ENCODE peak calls at places on chromosome 17, in four cellular contexts. B, S, J and K are unnamed samples. For H3K4me1 and H3K9me3, the result is how much of the 10 kb centered on the place peaks cover.

GRCh38 chr17:15260376-15261062 is 4.6 kb downstream of the PMP22 start:
- DNase-seq in B (peak), S (peak), J (no peak), K (peak)

GRCh38 chr17:38747385-38748328 is 479 bp downstream of the PCGF2 start:
- DNase-seq in B (peak), S (no peak), J (no peak), K (peak)

GRCh38 chr17:41308918-41309359 is at the start of gene KRTAP16-1:
- DNase-seq in B (no peak), S (no peak), J (no peak), K (no peak)

GRCh38 chr17:4533522-4534502 is 21.4 kb downstream of the MYBBP1A start:
- DNase-seq in B (peak), S (no peak), J (no peak), K (no peak)

GRCh38 chr17:51059781-51060180 is 60.9 kb downstream of the SPAG9 start:
- DNase-seq in B (no peak), S (peak), J (no peak), K (no peak)

GRCh38 chr17:48150602-48151001 is 43.0 kb downstream of the SNX11 start:
- DNase-seq in B (no peak), S (no peak), J (no peak), K (no peak)

GRCh38 chr17:60106377-60107059 is 27.8 kb upstream of the HEATR6 start:
- DNase-seq in B (no peak), S (peak), J (no peak), K (no peak)

GRCh38 chr17:78559749-78560368 is 17.3 kb downstream of the DNAH17 start:
- DNase-seq in B (no peak), S (no peak), J (peak), K (no peak)

GRCh38 chr17:80512233-80512632 is 32.4 kb upstream of the RPTOR start:
- DNase-seq in B (no peak), S (peak), J (no peak), K (no peak)

GRCh38 chr17:38711792-38712571 is 6.9 kb downstream of the MLLT6 start:
- DNase-seq in B (no peak), S (no peak), J (no peak), K (no peak)

GRCh38 chr17:20896153-20896649 is 146.6 kb downstream of the USP22 start:
- DNase-seq in B (no peak), S (no peak), J (no peak), K (peak)

DNA sequence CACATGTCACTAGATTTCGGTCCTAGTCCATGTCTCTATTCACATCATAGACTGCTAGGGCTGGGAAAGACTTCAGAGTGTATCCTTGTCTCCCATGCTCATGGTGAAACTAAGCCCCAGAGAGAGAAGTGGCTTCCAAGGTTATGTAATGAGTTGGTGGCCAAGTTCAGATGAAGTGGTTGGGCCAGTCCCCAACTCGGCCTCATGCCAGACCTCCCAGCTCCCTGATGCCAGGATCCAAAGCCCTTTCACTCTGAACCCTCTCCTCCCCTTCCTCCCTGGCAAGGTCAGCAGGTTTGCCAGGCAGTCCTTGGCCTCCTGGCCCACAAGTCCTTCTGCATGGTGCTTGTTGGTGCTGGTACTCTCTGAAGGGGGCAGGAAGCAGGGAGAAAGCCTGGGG is 189.7 kb downstream of the AXIN2 start:
- DNase-seq in B (no peak), S (no peak), J (no peak), K (no peak)
- H3K4me1 ChIP-seq in B (under half), S (under half), J (under half), K (under half)

DNA sequence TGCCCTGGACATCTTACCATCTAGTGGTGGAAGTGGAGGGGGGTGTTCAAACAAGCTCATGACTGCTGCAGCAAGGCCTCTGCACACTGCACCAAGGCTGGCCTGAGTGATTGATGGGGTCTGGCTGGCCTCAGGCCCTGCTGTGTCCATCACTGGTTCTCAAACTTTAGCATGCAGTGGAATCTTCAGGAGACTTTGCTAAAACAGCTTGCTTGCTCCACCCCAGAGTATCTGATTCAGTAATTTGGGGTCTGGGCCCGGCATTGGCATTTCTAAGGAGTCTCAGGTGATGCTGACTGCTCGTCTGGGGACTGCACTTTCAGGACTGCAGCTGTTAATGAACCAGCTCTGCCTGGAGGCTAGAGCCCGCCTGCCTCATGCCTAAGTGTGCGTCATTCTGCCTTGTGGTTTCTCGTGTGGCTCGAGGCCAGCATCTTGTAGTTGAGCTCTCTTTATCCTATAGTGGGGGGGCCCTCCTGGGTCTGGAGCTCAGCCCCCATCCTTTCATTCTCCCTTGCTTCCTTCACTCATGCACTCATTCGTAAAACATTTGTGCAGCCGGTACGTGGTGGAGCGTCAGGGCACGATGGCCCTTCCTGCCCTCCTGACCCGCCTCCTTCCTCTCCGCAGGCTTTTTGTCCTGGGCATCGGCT is 4.1 kb downstream of the MGAT5B start:
- DNase-seq in B (no peak), S (peak), J (peak), K (peak)
- H2AFZ ChIP-seq in B (no peak), S (no peak), J (peak), K (peak)

GRCh38 chr17:27203241-27203640 is 90.7 kb upstream of the WSB1 start:
- DNase-seq in B (no peak), S (no peak), J (no peak), K (no peak)

GRCh38 chr17:27200476-27200875 is 93.4 kb upstream of the WSB1 start:
- DNase-seq in B (no peak), S (no peak), J (no peak), K (no peak)

GRCh38 chr17:27199948-27200347 is 94.0 kb upstream of the WSB1 start:
- DNase-seq in B (no peak), S (no peak), J (no peak), K (peak)
- H3K9me3 ChIP-seq in B (under half), S (under half), J (under half), K (under half)

GRCh38 chr17:56471661-56472060 is 121.8 kb upstream of the NOG start:
- DNase-seq in B (no peak), S (peak), J (no peak), K (no peak)

GRCh38 chr17:56468840-56469239 is 124.7 kb upstream of the NOG start:
- DNase-seq in B (no peak), S (no peak), J (no peak), K (no peak)
- H3K4me1 ChIP-seq in B (under half), S (under half), J (under half), K (under half)

GRCh38 chr17:55160501-55160900 is 104.3 kb upstream of the HLF start:
- DNase-seq in B (peak), S (no peak), J (no peak), K (no peak)
- H2AFZ ChIP-seq in B (no peak), S (no peak), J (no peak), K (no peak)

DNA sequence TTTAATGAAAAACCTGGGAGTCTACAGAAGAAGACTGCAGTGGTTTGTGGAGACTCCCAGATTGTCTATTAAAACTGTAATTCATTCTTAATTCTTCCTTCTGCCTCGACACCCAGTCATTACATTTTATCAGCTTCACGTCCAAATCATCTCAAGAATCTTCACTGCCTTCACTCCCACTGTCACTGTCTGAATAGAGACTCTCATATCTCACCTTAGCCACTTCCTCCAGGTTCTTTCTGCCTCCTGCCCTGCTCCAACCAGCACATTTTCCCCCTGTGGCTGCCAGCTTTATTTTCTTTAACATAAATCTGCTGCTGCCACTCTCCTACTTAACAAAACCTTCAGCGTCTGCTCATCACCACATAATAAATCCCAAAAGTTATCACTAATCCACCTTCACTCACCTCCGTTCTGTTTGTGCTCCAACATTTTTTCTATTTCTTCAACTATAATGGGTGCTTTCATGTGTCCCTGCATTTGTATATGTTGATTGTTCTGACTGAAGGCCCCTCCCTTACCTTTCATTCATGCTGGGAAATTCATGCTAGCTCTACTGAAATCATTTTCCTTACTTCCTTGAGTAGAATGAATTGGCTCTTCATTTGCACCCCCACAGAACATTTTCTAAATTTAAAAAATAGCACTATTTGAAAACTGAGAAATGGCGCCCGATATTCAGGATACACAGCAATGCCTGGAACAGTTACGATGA is 38.9 kb downstream of the KCNJ2 start:
- DNase-seq in B (no peak), S (no peak), J (no peak), K (no peak)
- H3K9me3 ChIP-seq in B (under half), S (under half), J (under half), K (under half)

GRCh38 chr17:77408284-77408683 is 267.5 kb downstream of the SEC14L1 start:
- DNase-seq in B (no peak), S (no peak), J (no peak), K (no peak)
- H3K4me1 ChIP-seq in B (under half), S (half or more), J (under half), K (half or more)

DNA sequence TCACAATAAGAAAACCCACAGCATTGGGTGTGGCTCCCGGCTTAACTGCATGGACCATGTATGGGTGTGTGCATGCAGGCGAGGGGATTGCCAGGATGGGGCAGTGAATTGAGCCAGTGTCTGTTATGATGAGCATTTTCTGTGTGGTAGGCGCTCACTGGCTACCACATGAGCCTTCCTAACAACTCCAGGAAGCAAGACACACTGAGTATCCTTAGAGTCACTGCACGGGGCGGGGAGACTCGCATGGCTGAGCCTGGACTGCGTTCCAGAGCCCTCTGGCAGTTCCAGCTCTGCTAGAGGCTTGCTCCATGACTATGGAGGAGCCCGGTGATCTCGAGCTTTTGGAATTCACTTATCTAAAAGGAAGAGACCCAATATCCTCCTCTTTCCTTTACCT is 225.9 kb downstream of the CCDC182 start:
- DNase-seq in B (no peak), S (peak), J (no peak), K (peak)
- H2AFZ ChIP-seq in B (no peak), S (no peak), J (no peak), K (no peak)